ENCODE peak calls at places on chromosomes 1 and 21, in six cellular contexts. V, X, N, A, C and F are unnamed samples.

GRCh38 chr1:116755036-116755435 is 806 bp downstream of the CD2 start:
- DNase-seq in V (no peak), X (no peak), N (no peak), C (peak; percentile 48), A (no peak), F (no peak)

GRCh38 chr1:17762313-17762712 is 7.2 kb downstream of the ACTL8 start:
- DNase-seq in X (no peak), C (no peak), N (no peak), A (no peak), V (no peak), F (no peak)

GRCh38 chr1:32870615-32871363 is at the start of gene FNDC5:
- DNase-seq in X (no peak), C (no peak), N (no peak), V (no peak), A (no peak), F (no peak)

GRCh38 chr1:39995973-39996393 is 41.0 kb downstream of the MFSD2A start:
- DNase-seq in C (no peak), A (no peak), N (no peak), V (no peak), X (no peak), F (no peak)

GRCh38 chr1:220631238-220631842 is 58.8 kb upstream of the C1orf115 start:
- DNase-seq in N (peak; percentile 9), V (no peak), A (peak; percentile 19), X (no peak), C (no peak), F (peak; percentile 77)

GRCh38 chr1:230902349-230902923 is 34.1 kb upstream of the C1orf198 start:
- DNase-seq in C (no peak), N (no peak), A (no peak), V (no peak), X (no peak), F (no peak)

GRCh38 chr1:15680614-15681345 is 3.3 kb upstream of the PLEKHM2 start:
- DNase-seq in X (no peak), A (peak; percentile 99), N (peak; percentile 96), V (no peak), C (no peak), F (peak; percentile 93)

GRCh38 chr1:168939131-168939946 is 167.2 kb upstream of the ATP1B1 start:
- DNase-seq in N (no peak), A (no peak), V (no peak), C (no peak), X (no peak), F (no peak)

GRCh38 chr21:15278279-15278678 is 213.5 kb upstream of the NRIP1 start:
- DNase-seq in A (no peak), X (no peak), V (no peak), C (no peak), N (no peak), F (no peak)

GRCh38 chr1:24693827-24694379 is 50.8 kb downstream of the SRRM1 start:
- DNase-seq in A (no peak), N (no peak), X (no peak), V (no peak), C (no peak), F (no peak)

GRCh38 chr21:45979141-45979631 is 2.4 kb upstream of the COL6A1 start:
- DNase-seq in X (no peak), C (peak; percentile 84), V (peak; percentile 26), A (no peak), N (no peak), F (no peak)

GRCh38 chr1:207861442-207862177 is 49.3 kb downstream of the CD34 start:
- DNase-seq in C (no peak), A (no peak), N (no peak), X (no peak), V (no peak), F (no peak)

GRCh38 chr1:231040019-231040799 is at the start of gene FAM89A:
- DNase-seq in C (peak; percentile 86), N (no peak), A (no peak), X (peak; percentile 65), V (peak; percentile 79), F (peak; percentile 62)

GRCh38 chr1:14875781-14876564 is 277.5 kb downstream of the KAZN start:
- DNase-seq in A (peak; percentile 70), V (no peak), X (no peak), C (no peak), N (peak; percentile 45), F (no peak)

GRCh38 chr1:66084442-66084841 is 291.7 kb downstream of the PDE4B start:
- DNase-seq in X (no peak), C (no peak), A (no peak), V (no peak), N (no peak), F (no peak)
- TF ChIP-seq CTCF in X (no peak), C (no peak), A (no peak), V (no peak), N (no peak), F (no peak)

GRCh38 chr1:31584869-31585735 is 8.8 kb downstream of the TINAGL1 start:
- DNase-seq in V (no peak), C (peak; percentile 75), N (no peak), X (no peak), A (no peak), F (no peak)

GRCh38 chr1:31587720-31588423 is 11.6 kb downstream of the TINAGL1 start:
- DNase-seq in N (no peak), V (peak; percentile 86), X (peak; percentile 59), C (peak; percentile 84), A (peak; percentile 52), F (peak; percentile 71)

GRCh38 chr1:31585736-31586365 is 9.5 kb downstream of the TINAGL1 start:
- DNase-seq in V (no peak), A (no peak), C (peak; percentile 70), X (no peak), N (no peak), F (no peak)

GRCh38 chr1:31588751-31589515 is 12.6 kb downstream of the TINAGL1 start:
- DNase-seq in N (no peak), V (peak; percentile 80), X (no peak), A (no peak), C (peak; percentile 80), F (no peak)

DNA sequence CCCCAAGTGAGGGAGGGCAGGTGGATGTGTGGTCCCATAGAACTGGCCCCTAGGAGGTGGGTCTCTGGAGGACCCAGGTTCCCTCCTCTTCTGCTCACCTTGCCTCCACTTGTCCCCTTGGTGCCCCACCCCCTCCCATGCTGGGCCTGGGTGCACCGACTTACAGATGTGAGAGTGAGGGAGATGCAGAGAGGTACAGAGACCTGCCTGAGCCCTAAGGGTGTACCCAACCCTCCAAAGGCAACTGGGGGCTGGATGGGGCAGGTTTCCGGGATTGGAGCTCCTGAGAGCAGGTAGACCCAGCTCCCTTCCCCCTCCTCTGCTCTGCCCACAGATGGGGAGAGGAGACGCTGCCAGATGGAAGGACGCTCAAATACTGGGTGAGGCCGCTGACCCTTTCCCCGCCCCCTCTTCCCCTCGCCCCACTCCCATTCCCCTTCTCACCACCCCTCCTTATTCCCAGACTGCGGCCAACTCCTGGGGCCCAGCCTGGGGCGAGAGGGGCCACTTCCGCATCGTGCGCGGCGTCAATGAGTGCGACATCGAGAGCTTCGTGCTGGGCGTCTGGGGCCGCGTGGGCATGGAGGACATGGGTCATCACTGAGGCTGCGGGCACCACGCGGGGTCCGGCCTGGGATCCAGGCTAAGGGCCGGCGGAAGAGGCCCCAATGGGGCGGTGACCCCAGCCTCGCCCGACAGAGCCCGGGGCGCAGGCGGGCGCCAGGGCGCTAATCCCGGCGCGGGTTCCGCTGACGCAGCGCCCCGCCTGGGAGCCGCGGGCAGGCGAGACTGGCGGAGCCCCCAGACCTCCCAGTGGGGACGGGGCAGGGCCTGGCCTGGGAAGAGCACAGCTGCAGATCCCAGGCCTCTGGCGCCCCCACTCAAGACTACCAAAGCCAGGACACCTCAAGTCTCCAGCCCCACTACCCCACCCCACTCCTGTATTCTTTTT is 10.3 kb downstream of the TINAGL1 start:
- DNase-seq in C (peak; percentile 80), A (no peak), X (no peak), V (no peak), N (no peak), F (no peak)
- TF ChIP-seq CTCF in C (no peak), A (no peak), X (no peak), V (no peak), N (no peak), F (no peak)

DNA sequence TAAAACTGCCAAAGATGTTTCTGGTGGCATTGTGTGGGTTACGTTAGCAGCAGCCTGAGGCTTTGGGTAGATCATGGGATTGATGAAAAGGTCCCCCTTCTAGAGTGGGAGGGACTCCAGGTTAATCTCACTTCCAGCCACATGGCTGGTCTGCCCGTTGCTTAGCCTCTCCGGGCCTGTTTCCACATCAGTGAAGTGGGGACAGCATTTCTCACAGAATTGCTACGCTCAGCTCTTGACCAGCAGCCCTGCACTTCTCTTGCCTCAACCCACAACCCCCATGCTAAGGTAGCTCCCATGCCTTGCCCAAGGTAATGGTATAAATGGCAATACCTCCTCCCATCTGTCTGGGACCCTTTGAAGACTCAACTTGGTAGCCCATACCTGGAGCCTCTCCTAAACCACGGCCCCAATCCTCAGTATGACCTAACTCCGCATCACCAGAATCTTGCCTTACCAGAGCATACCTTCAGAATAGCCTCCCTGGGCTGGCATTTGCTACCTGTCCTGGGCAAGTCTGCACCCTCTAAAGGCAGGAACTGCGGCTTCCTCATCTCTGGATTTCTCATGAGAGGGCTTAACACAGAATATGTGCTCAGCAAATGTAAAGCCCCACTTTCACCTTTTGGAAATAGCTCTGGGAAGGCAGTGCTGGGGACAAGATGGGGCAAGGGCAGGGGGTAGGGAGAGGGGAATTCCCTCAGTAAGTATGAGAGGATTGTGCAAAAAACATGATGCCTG is 10.9 kb upstream of the GUCA2A start:
- DNase-seq in N (peak; percentile 52), V (no peak), C (no peak), X (no peak), A (peak; percentile 78), F (no peak)
- TF ChIP-seq CTCF in N (no peak), V (no peak), C (no peak), X (no peak), A (no peak), F (no peak)

GRCh38 chr1:222911866-222912265 is 97.0 kb downstream of the DISP1 start:
- DNase-seq in C (no peak), V (no peak), X (no peak), A (no peak), N (no peak), F (no peak)

GRCh38 chr1:222912730-222913129 is 97.9 kb downstream of the DISP1 start:
- DNase-seq in A (no peak), V (no peak), N (no peak), C (no peak), X (no peak), F (no peak)

GRCh38 chr1:222916067-222916466 is 101.2 kb downstream of the DISP1 start:
- DNase-seq in X (no peak), N (no peak), V (no peak), C (no peak), A (peak; percentile 21), F (no peak)

GRCh38 chr1:222918746-222919477 is 104.1 kb downstream of the DISP1 start:
- DNase-seq in N (no peak), C (no peak), X (no peak), V (no peak), A (peak; percentile 47), F (peak; percentile 60)

DNA sequence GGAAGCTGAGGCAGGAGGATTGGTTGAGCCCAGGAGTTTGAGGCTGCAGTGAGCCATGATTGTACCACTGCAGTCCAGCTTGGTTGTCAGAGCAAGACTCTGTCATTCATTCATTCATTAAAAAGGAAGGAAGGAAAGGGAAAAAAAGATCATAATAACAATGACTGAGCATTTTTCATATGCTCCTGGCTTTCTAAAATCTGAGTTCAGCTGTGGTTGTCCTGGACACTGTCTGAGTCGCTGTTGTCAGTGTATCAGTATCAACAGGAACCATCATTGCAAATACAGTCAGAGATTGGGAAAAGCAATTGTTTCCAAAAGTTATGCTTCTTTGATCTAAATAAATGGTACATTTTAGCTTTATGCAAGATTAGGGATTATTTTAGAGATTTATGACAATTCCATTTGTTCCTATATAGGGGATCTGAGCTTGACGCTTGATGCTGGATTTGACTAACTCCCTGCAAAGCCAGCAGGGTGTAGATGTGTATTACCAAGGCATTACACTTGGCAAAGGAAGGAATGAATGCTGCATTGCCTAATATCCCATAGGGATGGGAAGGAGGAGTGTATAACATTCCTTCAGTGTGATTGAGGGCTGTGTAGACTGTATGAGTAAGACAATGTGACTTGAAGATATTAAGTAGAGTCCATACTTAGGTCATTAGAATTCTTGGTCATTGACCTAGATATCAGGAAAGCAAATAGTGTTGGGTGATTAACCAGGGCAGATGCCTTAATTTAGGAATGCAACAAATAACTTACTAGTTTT is 100.2 kb downstream of the DISP1 start:
- DNase-seq in C (no peak), V (no peak), X (no peak), A (peak; percentile 90), N (no peak), F (peak; percentile 87)
- TF ChIP-seq CTCF in C (no peak), V (no peak), X (no peak), A (peak; percentile 1), N (no peak), F (no peak)